ENCODE peak calls at places on chromosomes 5 and 9, in five cellular contexts. Z is gastrocnemius medialis, C is transverse colon, H is heart left ventricle, W is right lobe of liver. M is an unnamed sample. For H3K9me3, the result is how much of the 10 kb centered on the place peaks cover.

GRCh38 chr9:136577941-136578619 is 32.2 kb upstream of the NOTCH1 start:
- DNase-seq in Z (no peak), C (no peak), H (no peak), W (no peak), M (no peak)

GRCh38 chr5:54611290-54611951 is 93.9 kb downstream of the SNX18 start:
- DNase-seq in Z (no peak), C (no peak), H (no peak), W (no peak), M (no peak)

GRCh38 chr5:53994148-53994547 is 316.2 kb downstream of the ARL15 start:
- DNase-seq in Z (no peak), C (no peak), H (no peak), W (no peak), M (no peak)

GRCh38 chr9:100099722-100100042 is 639 bp downstream of the INVS start:
- DNase-seq in Z (no peak), C (no peak), H (peak), W (peak), M (no peak)

GRCh38 chr5:1062761-1063568 is 48.9 kb downstream of the SLC12A7 start:
- DNase-seq in Z (no peak), C (no peak), H (no peak), W (no peak), M (no peak)

GRCh38 chr9:36078047-36078446 is 41.3 kb downstream of the RECK start:
- DNase-seq in Z (no peak), C (no peak), H (no peak), W (no peak), M (no peak)

GRCh38 chr9:95783426-95783975 is 92.0 kb upstream of the ERCC6L2 start:
- DNase-seq in Z (no peak), C (no peak), H (no peak), W (no peak), M (no peak)

GRCh38 chr5:159877087-159877486 is 39.2 kb upstream of the ADRA1B start:
- DNase-seq in Z (no peak), C (no peak), H (no peak), W (no peak), M (no peak)

GRCh38 chr5:173638631-173639030 is 22.2 kb upstream of the BOD1 start:
- DNase-seq in Z (no peak), C (no peak), H (no peak), W (no peak), M (no peak)

GRCh38 chr5:126103872-126104271 is 319.3 kb upstream of the GRAMD2B start:
- DNase-seq in Z (no peak), C (no peak), H (no peak), W (no peak), M (no peak)

GRCh38 chr9:106752581-106752980 is 110.4 kb upstream of the ZNF462 start:
- DNase-seq in Z (no peak), C (no peak), H (peak), W (no peak), M (no peak)

GRCh38 chr9:115164511-115164974 is 46.6 kb upstream of the TNC start:
- DNase-seq in Z (no peak), C (no peak), H (no peak), W (no peak), M (peak)

GRCh38 chr9:92300935-92301334 is 7.4 kb upstream of the IARS1 start:
- DNase-seq in Z (no peak), C (no peak), H (no peak), W (no peak), M (no peak)

GRCh38 chr9:107717608-107718314 is 228.2 kb upstream of the KLF4 start:
- DNase-seq in Z (no peak), C (no peak), H (no peak), W (no peak), M (no peak)

GRCh38 chr9:111691686-111692329 is 30.4 kb downstream of the GNG10 start:
- DNase-seq in Z (no peak), C (no peak), H (no peak), W (no peak), M (no peak)

GRCh38 chr5:37721447-37721871 is 118.4 kb downstream of the GDNF start:
- DNase-seq in Z (no peak), C (no peak), H (no peak), W (no peak), M (no peak)

GRCh38 chr9:37083654-37084053 is 36.7 kb upstream of the ZCCHC7 start:
- DNase-seq in Z (no peak), C (no peak), H (no peak), W (no peak), M (no peak)

GRCh38 chr9:127184641-127185040 is 62.2 kb upstream of the ANGPTL2 start:
- DNase-seq in Z (peak), C (no peak), H (no peak), W (no peak), M (no peak)

GRCh38 chr9:4258321-4259093 is 41.4 kb downstream of the GLIS3 start:
- DNase-seq in Z (no peak), C (no peak), H (no peak), W (no peak), M (no peak)

GRCh38 chr5:128674837-128675446 is 136.9 kb upstream of the FBN2 start:
- DNase-seq in Z (no peak), C (peak), H (no peak), W (peak), M (peak)

GRCh38 chr5:26054594-26054993 is 983.8 kb downstream of the CDH9 start:
- DNase-seq in Z (no peak), C (no peak), H (no peak), W (no peak), M (no peak)

GRCh38 chr9:13717356-13718057 is 438.0 kb upstream of the MPDZ start:
- DNase-seq in Z (no peak), C (no peak), H (no peak), W (no peak), M (no peak)
- H3K27ac ChIP-seq in Z (no peak), C (no peak), H (no peak), W (no peak), M (no peak)

DNA sequence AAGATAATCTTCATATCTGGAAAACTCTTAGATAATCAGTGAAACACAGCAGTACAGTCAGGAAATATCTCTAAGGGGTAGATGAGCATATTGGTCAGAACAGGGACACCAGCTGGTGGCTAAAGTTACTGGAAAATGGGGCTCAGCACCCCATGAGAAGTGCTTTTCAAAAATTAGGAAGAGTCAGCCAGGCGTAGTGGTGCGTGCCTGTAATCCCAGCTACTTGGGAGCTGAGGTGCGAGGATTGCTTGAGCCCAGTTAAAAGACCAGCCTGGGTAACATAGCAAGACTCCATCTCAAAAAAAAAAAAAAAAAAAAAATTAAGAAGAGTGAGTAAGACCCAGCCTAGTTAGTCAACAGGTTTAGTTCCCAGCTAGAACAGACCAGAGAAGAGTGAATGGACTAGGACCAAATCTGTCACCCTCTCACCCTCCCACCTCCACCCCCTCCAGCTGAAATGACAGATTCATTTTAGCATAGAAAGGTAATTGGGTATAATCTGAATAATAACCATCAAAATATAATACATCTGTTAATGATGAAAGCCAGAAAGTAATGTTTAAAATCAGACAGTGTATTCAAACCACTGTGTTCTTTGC is 120.9 kb downstream of the CDC42SE2 start:
- DNase-seq in Z (no peak), C (no peak), H (no peak), W (no peak), M (no peak)
- TF ChIP-seq POLR2A in Z (no peak), C (no peak), H (no peak), W (no peak), M (no peak)

GRCh38 chr5:123809594-123810172 is 297.7 kb downstream of the CSNK1G3 start:
- DNase-seq in Z (no peak), C (peak), H (no peak), W (no peak), M (no peak)
- H3K9me3 ChIP-seq in Z (under half), C (under half), H (under half), W (under half), M (under half)

GRCh38 chr5:143843461-143843860 is 31.5 kb downstream of the HMHB1 start:
- DNase-seq in Z (no peak), C (no peak), H (no peak), W (no peak), M (no peak)

GRCh38 chr5:143837306-143837848 is 25.4 kb downstream of the HMHB1 start:
- DNase-seq in Z (no peak), C (no peak), H (peak), W (no peak), M (no peak)

GRCh38 chr5:143841446-143841845 is 29.5 kb downstream of the HMHB1 start:
- DNase-seq in Z (no peak), C (no peak), H (no peak), W (no peak), M (no peak)

GRCh38 chr5:143842920-143843319 is 31.0 kb downstream of the HMHB1 start:
- DNase-seq in Z (no peak), C (no peak), H (no peak), W (no peak), M (no peak)
- H3K27ac ChIP-seq in Z (no peak), C (no peak), H (no peak), W (no peak), M (no peak)

GRCh38 chr9:130245474-130245873 is 20.1 kb upstream of the HMCN2 start:
- DNase-seq in Z (no peak), C (no peak), H (no peak), W (no peak), M (no peak)
- TF ChIP-seq POLR2A in Z (no peak), C (no peak), H (no peak), W (no peak), M (no peak)

DNA sequence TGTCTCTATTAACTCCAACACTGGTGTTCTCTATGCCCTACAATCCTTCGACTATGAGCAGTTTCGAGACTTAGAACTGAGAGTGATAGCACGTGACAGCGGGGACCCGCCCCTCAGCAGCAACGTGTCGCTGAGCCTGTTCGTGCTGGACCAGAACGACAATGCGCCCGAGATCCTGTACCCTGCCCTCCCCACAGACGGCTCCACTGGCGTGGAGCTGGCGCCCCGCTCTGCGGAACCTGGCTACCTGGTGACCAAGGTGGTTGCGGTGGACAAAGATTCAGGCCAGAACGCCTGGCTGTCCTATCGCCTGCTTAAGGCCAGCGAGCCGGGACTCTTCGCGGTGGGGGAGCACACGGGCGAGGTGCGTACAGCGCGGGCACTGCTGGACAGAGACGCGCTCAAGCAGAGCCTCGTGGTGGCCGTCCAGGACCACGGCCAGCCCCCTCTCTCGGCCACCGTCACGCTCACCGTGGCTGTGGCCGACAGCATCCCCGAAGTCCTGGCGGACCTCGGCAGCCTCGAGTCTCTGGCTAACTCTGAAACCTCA is 2.0 kb downstream of the PCDHGA11 start:
- DNase-seq in Z (no peak), C (no peak), H (no peak), W (no peak), M (no peak)
- H3K9me3 ChIP-seq in Z (under half), C (half or more), H (under half), W (under half), M (half or more)

GRCh38 chr9:90641868-90642558 is 611 bp downstream of the DIRAS2 start:
- DNase-seq in Z (no peak), C (no peak), H (no peak), W (no peak), M (no peak)
- H3K27ac ChIP-seq in Z (no peak), C (no peak), H (no peak), W (no peak), M (no peak)

GRCh38 chr9:94554439-94555331 is at the start of gene PCAT7:
- DNase-seq in Z (no peak), C (peak), H (no peak), W (peak), M (peak)
- TF ChIP-seq POLR2A in Z (no peak), C (peak), H (no peak), W (peak), M (no peak)

GRCh38 chr5:36250427-36250826 is 8.7 kb upstream of the NADK2 start:
- DNase-seq in Z (no peak), C (no peak), H (no peak), W (no peak), M (no peak)
- H3K9me3 ChIP-seq in Z (under half), C (under half), H (under half), W (under half), M (under half)

GRCh38 chr5:42875785-42876374 is 64.2 kb upstream of the SELENOP start:
- DNase-seq in Z (no peak), C (no peak), H (no peak), W (no peak), M (no peak)

GRCh38 chr5:42876375-42876844 is 64.7 kb upstream of the SELENOP start:
- DNase-seq in Z (no peak), C (no peak), H (no peak), W (no peak), M (no peak)

GRCh38 chr5:42880621-42881020 is 68.9 kb upstream of the SELENOP start:
- DNase-seq in Z (no peak), C (no peak), H (no peak), W (no peak), M (no peak)

GRCh38 chr5:42881416-42882109 is 69.9 kb upstream of the SELENOP start:
- DNase-seq in Z (no peak), C (no peak), H (no peak), W (no peak), M (no peak)

GRCh38 chr5:42879267-42879666 is 67.6 kb upstream of the SELENOP start:
- DNase-seq in Z (no peak), C (peak), H (no peak), W (no peak), M (no peak)
- H3K27ac ChIP-seq in Z (no peak), C (peak), H (no peak), W (peak), M (no peak)